ENCODE peak calls at places on chromosomes 2 and 18, in four cellular contexts. T is cardiac muscle cell, S is NAMALWA, L is HS-5. A is an unnamed sample.

GRCh38 chr2:113103958-113104627 is 23.3 kb upstream of the IL1RN start:
- DNase-seq in T (no peak), S (no peak), L (no peak), A (no peak)

GRCh38 chr2:187051350-187051749 is 202.4 kb upstream of the ZSWIM2 start:
- DNase-seq in T (no peak), S (no peak), L (no peak), A (no peak)

GRCh38 chr2:104583791-104584190 is 270.1 kb upstream of the POU3F3 start:
- DNase-seq in T (no peak), S (no peak), L (no peak), A (no peak)

GRCh38 chr18:79828258-79828657 is 30.5 kb downstream of the KCNG2 start:
- DNase-seq in T (no peak), S (no peak), L (no peak), A (no peak)

GRCh38 chr2:157625311-157625710 is 3.4 kb downstream of the ACVR1C start:
- DNase-seq in T (no peak), S (peak), L (no peak), A (no peak)

GRCh38 chr2:237471457-237472186 is 15.4 kb upstream of the MLPH start:
- DNase-seq in T (peak), S (peak), L (no peak), A (no peak)

GRCh38 chr18:34023471-34023870 is 201.2 kb downstream of the NOL4 start:
- DNase-seq in T (peak), S (no peak), L (peak), A (no peak)

GRCh38 chr18:7619676-7620075 is 52.6 kb downstream of the PTPRM start:
- DNase-seq in T (no peak), S (no peak), L (no peak), A (no peak)